ENCODE peak calls at places on chromosomes 4 and X, in eight cellular contexts. Z is GM06990, G is brain microvascular endothelial cell, T is OCI-LY7, W is cardiac muscle cell, A is pancreas, J is dorsolateral prefrontal cortex, E is choroid plexus epithelial cell. S is an unnamed sample.

GRCh38 chr4:137274404-137274803 is 257.9 kb downstream of the PCDH18 start:
- DNase-seq in Z (no peak), G (peak), T (no peak), W (peak), A (no peak), J (no peak), E (peak), S (peak)

GRCh38 chr4:77308843-77309242 is 151.8 kb downstream of the CCNG2 start:
- DNase-seq in Z (no peak), G (peak), T (peak), W (peak), A (no peak), J (no peak), E (peak), S (peak)

GRCh38 chrX:110462957-110463356 is 104.3 kb downstream of the RTL9 start:
- DNase-seq in Z (no peak), G (no peak), T (no peak), W (no peak), A (no peak), J (no peak), E (no peak), S (no peak)

GRCh38 chr4:183408791-183409190 is 35.6 kb upstream of the CDKN2AIP start:
- DNase-seq in Z (no peak), G (no peak), T (no peak), W (no peak), A (no peak), J (no peak), E (no peak), S (no peak)

GRCh38 chr4:173420821-173421220 is 21.9 kb upstream of the SCRG1 start:
- DNase-seq in Z (no peak), G (no peak), T (no peak), W (peak), A (no peak), J (no peak), E (no peak), S (no peak)

GRCh38 chrX:16828126-16828908 is 41.8 kb downstream of the RBBP7 start:
- DNase-seq in Z (no peak), G (peak), T (no peak), W (peak), A (no peak), J (no peak), E (peak), S (no peak)

GRCh38 chr4:113355550-113356371 is 306.3 kb downstream of the ANK2 start:
- DNase-seq in Z (peak), G (peak), T (no peak), W (peak), A (no peak), J (no peak), E (peak), S (peak)

GRCh38 chrX:71603618-71604017 is 14.7 kb downstream of the CXCR3 start:
- DNase-seq in Z (no peak), G (peak), T (no peak), W (no peak), A (no peak), J (no peak), E (no peak), S (no peak)

GRCh38 chrX:96569034-96569433 is 115.6 kb upstream of the DIAPH2 start:
- DNase-seq in Z (no peak), G (no peak), T (no peak), W (no peak), A (no peak), J (no peak), E (no peak), S (no peak)

GRCh38 chrX:15206306-15206705 is 63.6 kb downstream of the ASB9 start:
- DNase-seq in Z (no peak), G (no peak), T (no peak), W (no peak), A (no peak), J (no peak), E (no peak), S (no peak)

GRCh38 chrX:41265615-41266014 is 68.3 kb upstream of the DDX3X start:
- DNase-seq in Z (no peak), G (peak), T (no peak), W (peak), A (no peak), J (peak), E (peak), S (peak)

GRCh38 chr4:176270669-176271068 is 1.6 kb upstream of the ASB5 start:
- DNase-seq in Z (no peak), G (peak), T (no peak), W (peak), A (no peak), J (no peak), E (peak), S (peak)

GRCh38 chrX:16807976-16808542 is 21.8 kb downstream of the TXLNG start:
- DNase-seq in Z (no peak), G (peak), T (no peak), W (peak), A (no peak), J (no peak), E (peak), S (peak)

GRCh38 chrX:148567229-148567628 is 66.8 kb downstream of the AFF2 start:
- DNase-seq in Z (no peak), G (peak), T (no peak), W (peak), A (no peak), J (no peak), E (peak), S (peak)

GRCh38 chr4:4753643-4754042 is 105.8 kb upstream of the MSX1 start:
- DNase-seq in Z (no peak), G (no peak), T (no peak), W (no peak), A (no peak), J (no peak), E (no peak), S (no peak)

GRCh38 chr4:108834787-108835384 is 72.0 kb upstream of the ETNPPL start:
- DNase-seq in Z (no peak), G (no peak), T (peak), W (peak), A (no peak), J (no peak), E (peak), S (no peak)

GRCh38 chr4:53656421-53656981 is 65.2 kb upstream of the LNX1 start:
- DNase-seq in Z (no peak), G (no peak), T (no peak), W (peak), A (no peak), J (no peak), E (peak), S (peak)
- TF ChIP-seq CTCF in Z (no peak), G (peak), T (peak), W (peak), A (no peak), J (no peak), E (peak), S (peak)

DNA sequence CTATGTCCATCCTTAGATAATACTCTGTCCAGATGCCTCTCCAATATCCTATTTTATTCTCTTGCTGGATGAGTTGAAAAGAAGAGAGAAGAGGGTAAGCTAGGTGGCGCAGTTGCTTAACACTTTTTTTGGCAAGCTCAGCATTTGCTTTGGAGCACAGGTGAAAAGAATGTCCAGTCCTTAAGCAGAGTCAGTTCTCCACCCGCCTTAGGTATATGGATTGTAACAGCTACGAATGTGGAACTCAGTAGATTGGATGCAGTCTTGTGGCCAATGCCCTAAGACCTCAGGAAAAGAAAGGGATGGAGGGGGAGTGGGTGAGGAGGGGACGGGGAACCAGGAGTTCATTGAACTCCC is 208.4 kb downstream of the NWD2 start:
- DNase-seq in Z (peak), G (peak), T (peak), W (peak), A (peak), J (peak), E (peak), S (peak)
- H3K4me3 ChIP-seq in Z (no peak), G (peak), T (no peak), W (peak), A (peak), J (peak), E (peak), S (no peak)

DNA sequence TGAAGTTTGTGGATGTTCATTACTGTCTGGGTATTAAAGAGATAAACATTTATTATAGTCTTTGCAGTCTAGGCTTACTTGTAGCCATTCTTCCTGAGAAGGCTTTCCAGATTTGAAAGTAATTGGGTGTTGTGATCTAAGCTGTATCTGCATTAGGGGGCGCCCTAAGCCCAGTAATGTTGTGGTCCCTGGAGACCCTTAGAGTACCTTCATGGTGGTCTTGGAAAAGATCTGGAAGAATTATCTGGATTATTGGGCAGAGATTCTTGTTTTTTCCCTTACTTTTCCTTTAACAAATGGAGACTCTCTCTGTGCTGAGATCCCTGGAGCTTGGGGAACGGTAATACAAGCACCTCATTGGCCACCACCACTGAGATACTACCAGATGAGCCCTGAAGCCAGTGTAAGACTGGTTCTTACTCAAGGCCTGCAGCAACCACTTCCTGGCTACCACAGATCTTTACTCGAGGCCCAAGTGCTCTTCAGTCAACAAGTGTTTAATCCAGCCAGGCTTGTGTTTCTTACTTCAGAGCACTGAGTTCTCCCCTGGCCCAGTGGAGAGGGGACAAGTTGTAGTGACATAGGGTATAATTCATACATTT is 63.1 kb downstream of the RTL3 start:
- DNase-seq in Z (no peak), G (no peak), T (peak), W (peak), A (no peak), J (no peak), E (peak), S (no peak)
- TF ChIP-seq CTCF in Z (peak), G (peak), T (peak), W (peak), A (no peak), J (no peak), E (peak), S (peak)

DNA sequence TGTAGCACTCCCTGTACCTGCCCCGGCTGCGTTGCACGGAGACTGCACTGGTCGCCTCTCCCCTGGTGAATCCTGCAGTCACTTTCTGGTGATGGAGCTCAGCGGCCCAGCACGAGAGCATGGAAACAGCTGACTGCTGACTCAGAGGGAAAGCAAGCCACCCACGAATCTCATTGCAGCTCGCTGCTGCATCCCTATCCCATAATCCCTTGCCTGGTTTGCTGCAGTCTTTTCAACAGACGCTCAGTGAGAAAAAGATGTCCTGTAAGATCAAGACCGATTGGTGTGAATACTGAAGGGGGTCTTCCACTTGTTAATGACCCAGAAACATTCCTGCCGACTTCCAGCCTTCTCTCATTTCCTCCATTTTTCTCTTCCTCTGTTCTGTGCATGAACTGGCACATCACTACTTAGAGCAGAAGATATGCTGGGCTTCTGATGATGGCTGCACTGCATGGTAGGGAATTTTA is 52.9 kb downstream of the TRIM2 start:
- DNase-seq in Z (no peak), G (peak), T (no peak), W (peak), A (no peak), J (peak), E (peak), S (peak)
- H3K4me3 ChIP-seq in Z (peak), G (peak), T (no peak), W (no peak), A (no peak), J (peak), E (peak), S (peak)

DNA sequence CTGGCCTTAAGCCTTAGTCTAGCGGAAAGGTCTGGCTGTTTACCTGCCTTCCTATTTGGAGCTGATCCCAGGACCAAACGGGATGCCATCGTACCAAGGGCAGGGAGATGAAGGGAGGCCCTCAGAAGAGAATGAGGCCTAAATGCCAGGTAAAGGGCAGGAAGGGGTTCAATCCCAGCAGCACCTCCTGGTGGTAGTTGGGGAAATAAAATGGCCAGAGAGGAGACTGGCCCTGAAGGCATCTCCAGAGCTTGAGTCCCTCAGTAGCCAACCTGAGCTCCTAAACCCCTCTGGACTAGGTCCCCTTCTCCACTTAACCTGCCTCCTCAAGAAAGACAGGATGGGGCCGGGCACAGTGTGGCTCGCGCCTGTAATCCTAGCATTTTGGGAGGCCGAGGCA is 53.7 kb downstream of the KDM5C start:
- DNase-seq in Z (no peak), G (no peak), T (no peak), W (no peak), A (no peak), J (no peak), E (no peak), S (no peak)
- TF ChIP-seq CTCF in Z (peak), G (peak), T (no peak), W (no peak), A (no peak), J (no peak), E (no peak), S (no peak)

GRCh38 chr4:52051213-52051614 is at the start of gene SPATA18:
- DNase-seq in Z (peak), G (no peak), T (no peak), W (peak), A (peak), J (no peak), E (peak), S (peak)
- H3K4me3 ChIP-seq in Z (peak), G (peak), T (no peak), W (peak), A (peak), J (peak), E (peak), S (peak)

DNA sequence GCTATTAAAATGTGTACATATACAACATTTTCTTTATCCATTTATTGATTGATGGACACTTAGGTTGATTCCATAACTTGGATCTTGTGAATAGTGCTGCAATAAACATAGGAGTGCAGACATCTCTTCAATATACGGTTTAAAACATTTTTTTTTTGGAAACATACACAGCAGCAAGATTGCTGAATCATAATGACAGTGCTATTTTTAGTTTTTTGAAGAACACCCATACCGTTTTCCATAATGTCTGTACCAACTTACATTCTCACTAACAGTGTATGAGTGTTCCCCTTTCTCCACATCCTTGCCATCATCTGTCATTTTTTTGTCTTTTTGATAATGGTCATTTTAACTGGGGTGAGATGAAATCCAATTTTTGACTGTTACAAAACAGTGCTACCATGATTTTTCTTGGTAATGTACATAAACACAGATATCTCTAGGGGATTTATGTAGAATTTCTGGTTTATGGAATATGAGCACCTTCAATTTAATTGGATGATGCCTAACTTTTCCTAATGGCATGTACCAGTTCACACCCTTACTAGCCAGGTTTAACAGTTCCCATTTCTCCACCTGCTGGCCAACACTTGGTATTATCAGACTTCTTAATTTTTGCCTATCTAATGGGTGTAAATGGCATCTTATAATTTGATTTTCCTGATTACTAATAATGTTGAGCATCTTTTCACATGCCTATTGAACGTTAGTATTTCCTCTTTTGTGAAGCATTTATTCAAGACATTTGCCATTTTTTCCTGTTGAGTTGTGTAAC is 21.0 kb upstream of the TMSB15B start:
- DNase-seq in Z (no peak), G (no peak), T (peak), W (peak), A (no peak), J (no peak), E (peak), S (peak)
- TF ChIP-seq CTCF in Z (peak), G (peak), T (peak), W (peak), A (no peak), J (peak), E (peak), S (peak)

DNA sequence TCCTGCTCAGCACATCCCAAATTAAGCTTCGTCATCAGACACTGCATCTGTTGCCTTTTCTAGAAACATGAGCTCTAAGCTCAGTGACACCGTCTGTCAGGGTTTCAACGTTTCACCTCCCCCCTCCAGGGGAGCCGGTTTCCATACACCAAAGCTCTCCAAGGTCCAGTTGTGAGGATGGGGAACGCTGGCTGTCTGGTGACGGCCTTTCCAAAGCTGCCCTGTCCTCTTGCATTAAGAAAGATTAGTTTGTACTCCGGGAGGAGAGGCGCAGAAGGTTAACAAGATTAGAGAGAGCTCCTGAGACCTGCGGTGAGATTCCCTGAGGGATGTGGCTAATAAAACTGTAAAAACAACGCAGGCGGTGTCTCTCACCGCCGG is 43.2 kb downstream of the ASMT start:
- DNase-seq in Z (no peak), G (no peak), T (no peak), W (no peak), A (no peak), J (no peak), E (no peak), S (no peak)
- H3K4me3 ChIP-seq in Z (peak), G (no peak), T (peak), W (no peak), A (no peak), J (no peak), E (no peak), S (peak)

GRCh38 chrX:65451663-65452062 is 82.9 kb downstream of the LAS1L start:
- DNase-seq in Z (no peak), G (peak), T (peak), W (peak), A (peak), J (no peak), E (peak), S (peak)
- TF ChIP-seq CTCF in Z (peak), G (peak), T (peak), W (peak), A (peak), J (peak), E (peak), S (peak)

S was measured in foreskin fibroblast.